ENCODE peak calls at places on chromosomes 12 and 14, in five cellular contexts. Z is NT2/D1, D is GM12878, Y is HepG2, B is H1. G is an unnamed sample.

GRCh38 chr12:109451400-109451799 is 25.7 kb downstream of the KCTD10 start:
- DNase-seq in Z (no peak), Y (no peak), B (no peak), D (no peak), G (no peak)

GRCh38 chr12:71160585-71160984 is 2.8 kb upstream of the TSPAN8 start:
- DNase-seq in D (no peak), B (no peak), Z (no peak), Y (no peak), G (no peak)

GRCh38 chr12:100904270-100904669 is 109.7 kb downstream of the ANO4 start:
- DNase-seq in B (no peak), Z (no peak), Y (no peak), D (no peak), G (no peak)

GRCh38 chr14:92663049-92663448 is 85.4 kb downstream of the LGMN start:
- DNase-seq in Z (no peak), D (no peak), B (no peak), Y (no peak), G (no peak)

GRCh38 chr14:41285193-41285748 is 321.4 kb upstream of the LRFN5 start:
- DNase-seq in Z (peak; percentile 2), Y (peak; percentile 40), D (no peak), B (no peak), G (peak; percentile 15)

GRCh38 chr14:50529288-50530179 is 2.8 kb downstream of the MAP4K5 start:
- DNase-seq in Y (no peak), D (no peak), B (no peak), Z (no peak), G (no peak)

GRCh38 chr12:108571604-108572165 is 9.3 kb downstream of the ISCU start:
- DNase-seq in Y (no peak), Z (no peak), D (no peak), B (no peak), G (no peak)

GRCh38 chr14:60339571-60339970 is 90.5 kb downstream of the PPM1A start:
- DNase-seq in D (no peak), B (no peak), Z (no peak), Y (no peak), G (no peak)

GRCh38 chr12:44000309-44000952 is 164.6 kb downstream of the TMEM117 start:
- DNase-seq in Y (peak; percentile 81), D (no peak), B (peak; percentile 56), Z (peak; percentile 71), G (peak; percentile 70)

GRCh38 chr12:123478762-123479161 is 20.8 kb downstream of the SNRNP35 start:
- DNase-seq in B (no peak), D (no peak), Y (no peak), Z (no peak), G (no peak)

GRCh38 chr12:123102781-123103503 is 47.9 kb downstream of the PITPNM2 start:
- DNase-seq in Y (no peak), Z (no peak), B (no peak), D (no peak), G (no peak)

GRCh38 chr12:15720299-15720698 is 68.9 kb downstream of the EPS8 start:
- DNase-seq in D (no peak), Y (no peak), Z (no peak), B (no peak), G (no peak)

GRCh38 chr14:92726135-92726932 is 22.1 kb downstream of the LGMN start:
- DNase-seq in Y (no peak), D (no peak), Z (no peak), B (no peak), G (no peak)

GRCh38 chr12:96034631-96035282 is 630 bp downstream of the LTA4H start:
- DNase-seq in D (no peak), B (no peak), Y (peak; percentile 22), Z (no peak), G (peak; percentile 52)

GRCh38 chr12:10220398-10221077 is 7.9 kb downstream of the GABARAPL1 start:
- DNase-seq in Z (no peak), Y (no peak), B (no peak), D (no peak), G (no peak)

GRCh38 chr12:52837781-52838736 is 3.9 kb upstream of the KRT79 start:
- DNase-seq in B (no peak), Y (no peak), D (no peak), Z (no peak), G (no peak)

GRCh38 chr12:10661338-10661737 is 12.5 kb downstream of the STYK1 start:
- DNase-seq in D (no peak), Z (no peak), Y (no peak), B (no peak), G (no peak)

GRCh38 chr12:124636138-124636968 is 68.9 kb upstream of the NCOR2 start:
- DNase-seq in D (peak; percentile 11), Y (no peak), B (no peak), Z (no peak), G (no peak)

GRCh38 chr14:50338547-50338946 is 26.4 kb downstream of the DMAC2L start:
- DNase-seq in B (no peak), Y (no peak), Z (no peak), D (no peak), G (no peak)

GRCh38 chr14:90397401-90398314 is 829 bp downstream of the CALM1 start:
- DNase-seq in D (no peak), Z (no peak), B (no peak), Y (peak; percentile 34), G (peak; percentile 68)

GRCh38 chr12:27779416-27779815 is 617 bp upstream of the KLHL42 start:
- DNase-seq in B (no peak), Y (peak; percentile 10), D (no peak), Z (peak; percentile 48), G (peak; percentile 27)

GRCh38 chr12:57210926-57211700 is 5.5 kb upstream of the NXPH4 start:
- DNase-seq in Y (no peak), D (no peak), B (no peak), Z (no peak), G (no peak)

GRCh38 chr14:72907327-72907826 is 13.5 kb upstream of the DPF3 start:
- DNase-seq in D (no peak), Z (no peak), Y (no peak), B (no peak), G (no peak)

GRCh38 chr12:117111386-117112267 is 12.4 kb upstream of the TESC start:
- DNase-seq in B (no peak), Z (no peak), D (no peak), Y (no peak), G (no peak)

GRCh38 chr12:117109943-117110342 is 10.7 kb upstream of the TESC start:
- DNase-seq in Z (no peak), Y (no peak), D (no peak), B (no peak), G (no peak)

GRCh38 chr12:117114784-117115183 is 15.6 kb upstream of the TESC start:
- DNase-seq in Z (no peak), Y (no peak), B (no peak), D (no peak), G (no peak)

GRCh38 chr12:117113231-117113630 is 14.0 kb upstream of the TESC start:
- DNase-seq in D (no peak), Z (no peak), B (no peak), Y (no peak), G (no peak)

GRCh38 chr12:117112268-117112595 is 13.0 kb upstream of the TESC start:
- DNase-seq in Z (no peak), Y (no peak), B (no peak), D (no peak), G (no peak)
- TF ChIP-seq SUZ12 in Z (no peak), Y (no peak), B (no peak), D (no peak), G (no peak)

GRCh38 chr12:105862163-105862821 is 276.5 kb downstream of the NUAK1 start:
- DNase-seq in B (no peak), D (no peak), Z (no peak), Y (no peak), G (no peak)
- TF ChIP-seq SUZ12 in B (no peak), D (no peak), Z (no peak), Y (no peak), G (no peak)

GRCh38 chr14:76390621-76391020 is 14.7 kb downstream of the ESRRB start:
- DNase-seq in D (no peak), B (no peak), Z (no peak), Y (no peak), G (no peak)

GRCh38 chr14:76389841-76390240 is 13.9 kb downstream of the ESRRB start:
- DNase-seq in Z (no peak), D (no peak), B (no peak), Y (no peak), G (no peak)

GRCh38 chr14:76391981-76392690 is 16.2 kb downstream of the ESRRB start:
- DNase-seq in Z (no peak), D (no peak), B (no peak), Y (no peak), G (no peak)

GRCh38 chr14:76382495-76382832 is 6.5 kb downstream of the ESRRB start:
- DNase-seq in D (no peak), Z (no peak), B (no peak), Y (no peak), G (no peak)

GRCh38 chr14:76386922-76387782 is 11.2 kb downstream of the ESRRB start:
- DNase-seq in D (peak; percentile 7), Z (peak; percentile 42), B (peak; percentile 41), Y (peak; percentile 57), G (peak; percentile 85)
- TF ChIP-seq SUZ12 in D (no peak), Z (no peak), B (no peak), Y (no peak), G (no peak)

GRCh38 chr14:74954947-74955228 is 509 bp downstream of the PGF start:
- DNase-seq in Z (no peak), D (no peak), B (no peak), Y (no peak), G (no peak)
- TF ChIP-seq SUZ12 in Z (no peak), D (no peak), B (no peak), Y (no peak), G (no peak)

GRCh38 chr12:47281667-47282171 is 202.0 kb upstream of the AMIGO2 start:
- DNase-seq in B (no peak), D (no peak), Z (no peak), Y (no peak), G (no peak)
- TF ChIP-seq SUZ12 in B (no peak), D (no peak), Z (no peak), Y (no peak), G (no peak)

DNA sequence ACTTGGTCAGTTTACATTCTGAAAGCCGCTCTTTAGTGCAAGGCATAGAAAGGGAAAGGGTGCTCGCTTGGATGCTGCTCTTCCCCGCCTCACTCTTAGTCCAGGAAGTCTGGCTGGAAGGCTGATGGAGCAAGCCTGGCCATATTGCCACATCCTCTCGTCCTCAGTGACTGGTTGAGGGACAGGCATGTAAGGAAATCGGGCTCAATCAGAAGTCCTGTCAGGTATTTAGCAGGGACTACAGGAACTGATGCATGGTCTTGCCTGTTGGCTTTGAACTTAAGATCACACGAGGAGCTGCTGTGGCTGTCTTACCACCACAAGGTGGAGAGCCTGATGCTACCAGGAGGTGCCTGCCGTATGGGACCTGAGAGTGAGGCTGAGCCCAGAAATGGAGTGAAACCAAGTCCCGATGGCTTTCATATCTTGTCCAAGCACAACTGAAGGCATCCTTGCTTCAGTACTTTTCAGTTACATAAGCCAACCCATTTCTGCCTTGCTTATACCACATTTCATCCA is 10.7 kb upstream of the C12orf75 start:
- DNase-seq in Z (no peak), B (no peak), D (no peak), Y (no peak), G (no peak)
- TF ChIP-seq SUZ12 in Z (no peak), B (no peak), D (no peak), Y (no peak), G (no peak)

GRCh38 chr12:6827437-6827894 is 741 bp upstream of the P3H3 start:
- DNase-seq in Z (peak; percentile 96), B (no peak), Y (peak; percentile 67), D (no peak), G (peak; percentile 84)
- TF ChIP-seq SUZ12 in Z (no peak), B (no peak), Y (no peak), D (no peak), G (no peak)